ENCODE peak calls at places on chromosomes 11 and 22, in nine cellular contexts. D is IMR-90, K is pancreas, Y is left ventricle myocardium inferior, C is cardiac muscle cell, L is astrocyte of the cerebellum, G is PC-3, Z is left lung, P is lower leg skin. J is an unnamed sample.
A peak's percentile ranks its signal among the peaks of the same experiment; 100 is the strongest.

GRCh38 chr11:16818284-16818683 is 79.8 kb downstream of the C11orf58 start:
- DNase-seq in L (no peak), D (no peak), Z (no peak), Y (no peak), P (no peak), C (no peak), G (peak; percentile 72), K (no peak), J (peak; percentile 20)

GRCh38 chr22:29478326-29479276 is 1.4 kb upstream of the NEFH start:
- DNase-seq in P (no peak), L (no peak), D (no peak), G (no peak), Y (no peak), K (no peak), Z (no peak), C (peak; percentile 72), J (no peak)

GRCh38 chr11:27213232-27213660 is 149.8 kb downstream of the CCDC34 start:
- DNase-seq in L (peak; percentile 95), Z (no peak), D (peak; percentile 94), C (peak; percentile 46), G (peak; percentile 92), Y (no peak), K (no peak), P (no peak), J (peak; percentile 59)

GRCh38 chr11:15761235-15761634 is 595.1 kb downstream of the SOX6 start:
- DNase-seq in P (no peak), Y (no peak), C (no peak), L (no peak), K (no peak), D (no peak), Z (no peak), G (no peak), J (no peak)

GRCh38 chr11:126265801-126266200 is 2.9 kb downstream of the SRPRA start:
- DNase-seq in L (no peak), C (no peak), G (peak; percentile 14), Y (no peak), D (peak; percentile 11), K (no peak), Z (no peak), P (no peak), J (peak; percentile 13)

GRCh38 chr11:24234822-24235508 is 261.9 kb upstream of the LUZP2 start:
- DNase-seq in K (no peak), Z (peak; percentile 81), Y (no peak), P (no peak), D (peak; percentile 79), L (no peak), C (peak; percentile 75), G (peak; percentile 42), J (peak; percentile 46)

GRCh38 chr22:40674274-40674673 is 5.0 kb upstream of the MCHR1 start:
- DNase-seq in Z (no peak), C (no peak), K (no peak), Y (no peak), D (no peak), G (no peak), P (no peak), L (no peak), J (no peak)

GRCh38 chr22:50270302-50271010 is at the start of gene MAPK11:
- DNase-seq in G (peak; percentile 54), Z (peak; percentile 72), Y (peak; percentile 73), P (no peak), L (no peak), C (peak; percentile 92), K (peak; percentile 81), D (peak; percentile 61), J (peak; percentile 32)

GRCh38 chr22:23419151-23419550 is 160.9 kb downstream of the IGLL1 start:
- DNase-seq in D (no peak), C (no peak), G (no peak), L (no peak), Y (no peak), P (no peak), Z (no peak), K (no peak), J (no peak)

GRCh38 chr11:65888163-65888814 is at the start of gene FIBP:
- DNase-seq in K (peak; percentile 98), G (peak; percentile 98), P (peak; percentile 95), D (peak; percentile 96), Z (peak; percentile 98), Y (peak; percentile 98), L (peak; percentile 89), C (peak; percentile 97), J (peak; percentile 95)
- TF ChIP-seq CTCF in K (peak; percentile 90), G (peak; percentile 87), P (peak; percentile 71), D (peak; percentile 83), Z (peak; percentile 95), Y (peak; percentile 84), L (peak; percentile 84), C (peak; percentile 78), J (peak; percentile 80)

GRCh38 chr22:37280718-37281117 is 1.6 kb upstream of the CYTH4 start:
- DNase-seq in Y (no peak), L (no peak), D (no peak), P (no peak), G (no peak), C (no peak), K (no peak), Z (no peak), J (no peak)

GRCh38 chr22:37283393-37283937 is 1.2 kb downstream of the CYTH4 start:
- DNase-seq in G (no peak), K (no peak), P (no peak), L (no peak), Z (peak; percentile 60), D (no peak), C (peak; percentile 34), Y (no peak), J (no peak)

GRCh38 chr22:37282385-37282677 is at the start of gene CYTH4:
- DNase-seq in D (no peak), K (no peak), C (no peak), Z (peak; percentile 87), L (no peak), Y (peak; percentile 64), G (peak; percentile 58), P (peak; percentile 34), J (no peak)

GRCh38 chr22:37281195-37281594 is 1.1 kb upstream of the CYTH4 start:
- DNase-seq in C (no peak), P (no peak), Y (no peak), L (no peak), Z (no peak), D (no peak), K (no peak), G (no peak), J (no peak)

GRCh38 chr22:37281646-37282384 is 493 bp upstream of the CYTH4 start:
- DNase-seq in C (no peak), Y (no peak), K (no peak), L (no peak), G (no peak), D (no peak), P (no peak), Z (no peak), J (peak; percentile 66)
- H3K4me3 ChIP-seq in C (no peak overlapping the region), Y (no peak overlapping the region), K (no peak overlapping the region), L (no peak overlapping the region), G (peak overlapping the region; percentile 47), D (no peak overlapping the region), P (no peak overlapping the region), Z (no peak overlapping the region), J (no peak overlapping the region)

GRCh38 chr22:49026476-49027121 is 801.1 kb downstream of the BRD1 start:
- DNase-seq in Z (no peak), Y (no peak), G (no peak), K (no peak), L (no peak), D (no peak), C (no peak), P (no peak), J (no peak)
- TF ChIP-seq CTCF in Z (no peak), Y (peak; percentile 38), G (no peak), K (no peak), L (no peak), D (no peak), C (no peak), P (no peak), J (no peak)

DNA sequence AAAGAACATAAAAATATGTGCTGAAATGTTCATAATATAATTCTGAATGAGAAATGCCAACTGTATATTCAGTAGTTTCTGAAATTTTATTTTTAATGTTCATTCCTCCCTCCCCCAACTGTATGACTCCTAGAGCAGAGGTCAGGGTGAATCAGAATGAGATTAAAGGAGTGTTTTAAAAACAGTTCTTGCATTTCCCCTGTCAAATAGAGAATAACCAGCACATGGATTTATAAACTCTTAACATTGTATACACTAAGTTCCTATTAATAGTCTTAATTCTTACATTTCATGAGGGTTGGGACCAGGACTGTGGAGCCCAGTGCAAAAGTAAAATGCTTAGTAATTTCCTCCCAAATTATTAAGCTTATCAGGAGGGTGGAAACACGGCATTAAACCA is 474.5 kb upstream of the RAG2 start:
- DNase-seq in L (no peak), Z (no peak), K (no peak), G (no peak), Y (no peak), C (peak; percentile 45), D (no peak), P (no peak), J (no peak)
- H3K4me3 ChIP-seq in L (no peak overlapping the region), Z (no peak overlapping the region), K (no peak overlapping the region), G (no peak overlapping the region), Y (no peak overlapping the region), C (no peak overlapping the region), D (no peak overlapping the region), P (no peak overlapping the region), J (no peak overlapping the region)

GRCh38 chr11:83881428-83881827 is 595.3 kb upstream of the CCDC90B start:
- DNase-seq in G (peak; percentile 4), P (no peak), Z (no peak), K (no peak), L (no peak), C (no peak), D (no peak), Y (no peak), J (no peak)
- TF ChIP-seq CTCF in G (no peak), P (no peak), Z (no peak), K (no peak), L (no peak), C (no peak), D (no peak), Y (no peak), J (no peak)

J was measured in brain microvascular endothelial cell.